ENCODE peak calls at places on chromosomes 12 and 14, in ten cellular contexts. R is upper lobe of right lung, Y is nephron progenitor cell, Q is endodermal cell, E is A549, N is WTC11, L is BE2C, V is neural crest cell, A is transverse colon, H is OCI-LY7. X is an unnamed sample.

GRCh38 chr12:64627781-64628180 is 17.5 kb downstream of the RASSF3 start:
- DNase-seq in R (no peak), Y (no peak), Q (no peak), E (peak; percentile 13), N (no peak), L (no peak), V (no peak), A (no peak), H (no peak), X (no peak)

GRCh38 chr12:4030938-4031702 is 157.9 kb upstream of the PARP11 start:
- DNase-seq in R (peak; percentile 95), Y (peak; percentile 90), Q (peak; percentile 99), E (peak; percentile 96), N (peak; percentile 91), L (no peak), V (peak; percentile 72), A (peak; percentile 92), H (no peak), X (peak; percentile 96)

GRCh38 chr12:131157739-131158138 is 204.0 kb downstream of the ADGRD1 start:
- DNase-seq in R (no peak), Y (no peak), Q (no peak), E (no peak), N (no peak), L (no peak), V (no peak), A (no peak), H (no peak), X (no peak)

GRCh38 chr12:39605996-39606395 is 13.6 kb downstream of the ABCD2 start:
- DNase-seq in R (no peak), Y (no peak), Q (no peak), E (peak; percentile 14), N (no peak), L (no peak), V (no peak), A (no peak), H (no peak), X (no peak)

GRCh38 chr12:870378-870777 is 79.1 kb downstream of the RAD52 start:
- DNase-seq in R (no peak), Y (no peak), Q (no peak), E (no peak), N (no peak), L (no peak), V (no peak), A (no peak), H (no peak), X (no peak)

GRCh38 chr12:50728417-50728816 is 35.5 kb upstream of the ATF1 start:
- DNase-seq in R (no peak), Y (no peak), Q (no peak), E (no peak), N (no peak), L (no peak), V (no peak), A (no peak), H (no peak), X (no peak)

GRCh38 chr12:61808856-61809255 is 451.3 kb upstream of the USP15 start:
- DNase-seq in R (no peak), Y (no peak), Q (no peak), E (no peak), N (no peak), L (no peak), V (no peak), A (no peak), H (no peak), X (no peak)

GRCh38 chr12:132466241-132467188 is 23.4 kb upstream of the FBRSL1 start:
- DNase-seq in R (no peak), Y (no peak), Q (no peak), E (no peak), N (no peak), L (peak; percentile 11), V (no peak), A (no peak), H (no peak), X (peak; percentile 60)

GRCh38 chr14:21723431-21724045 is 49.9 kb upstream of the OR4E1 start:
- DNase-seq in R (no peak), Y (peak; percentile 71), Q (peak; percentile 94), E (peak; percentile 41), N (peak; percentile 84), L (peak; percentile 67), V (peak; percentile 46), A (peak; percentile 17), H (peak; percentile 50), X (no peak)
- TF ChIP-seq CTCF in R (no peak), Y (peak; percentile 58), Q (peak; percentile 86), E (peak; percentile 5), N (peak; percentile 61), L (peak; percentile 69), V (peak; percentile 53), A (no peak), H (peak; percentile 76), X (peak; percentile 25)

DNA sequence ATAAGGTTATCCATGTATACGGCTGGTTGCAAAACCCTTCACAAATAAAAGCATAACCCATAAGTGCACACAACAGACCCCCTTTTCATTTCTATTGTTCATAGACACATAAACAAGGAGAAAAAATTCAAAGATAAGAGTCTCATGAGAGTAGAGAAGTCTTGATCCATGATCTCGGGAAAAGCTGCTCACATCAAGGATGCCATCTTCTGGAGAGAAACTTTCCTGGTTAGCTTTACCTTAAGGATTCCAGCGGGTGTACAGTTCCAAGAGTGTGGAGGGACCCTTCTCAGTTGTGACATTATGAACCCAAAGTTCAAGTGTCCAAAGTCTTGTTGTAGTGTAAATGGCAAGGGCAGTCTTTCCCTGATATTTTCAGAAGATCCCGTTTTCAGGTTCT is 144.5 kb downstream of the LLPH start:
- DNase-seq in R (no peak), Y (no peak), Q (no peak), E (peak; percentile 20), N (no peak), L (no peak), V (no peak), A (no peak), H (no peak), X (no peak)
- TF ChIP-seq CTCF in R (no peak), Y (no peak), Q (no peak), E (peak; percentile 38), N (no peak), L (no peak), V (no peak), A (no peak), H (no peak), X (peak; percentile 57)

GRCh38 chr12:123363743-123364531 is 710 bp downstream of the SBNO1 start:
- DNase-seq in R (peak; percentile 73), Y (peak; percentile 37), Q (peak; percentile 77), E (peak; percentile 52), N (peak; percentile 22), L (peak; percentile 21), V (peak; percentile 5), A (peak; percentile 21), H (peak; percentile 52), X (peak; percentile 83)

GRCh38 chr12:123367511-123367910 is 2.9 kb upstream of the SBNO1 start:
- DNase-seq in R (no peak), Y (no peak), Q (no peak), E (peak; percentile 36), N (no peak), L (no peak), V (no peak), A (no peak), H (no peak), X (no peak)

GRCh38 chr12:123365141-123365917 is 682 bp upstream of the SBNO1 start:
- DNase-seq in R (peak; percentile 99), Y (peak; percentile 97), Q (peak; percentile 100), E (peak; percentile 100), N (peak; percentile 98), L (peak; percentile 99), V (peak; percentile 94), A (peak; percentile 99), H (peak; percentile 100), X (peak; percentile 99)

GRCh38 chr12:123364532-123365140 is at the start of gene SBNO1:
- DNase-seq in R (peak; percentile 95), Y (peak; percentile 90), Q (peak; percentile 97), E (peak; percentile 94), N (peak; percentile 83), L (peak; percentile 92), V (peak; percentile 76), A (peak; percentile 92), H (peak; percentile 95), X (peak; percentile 90)

DNA sequence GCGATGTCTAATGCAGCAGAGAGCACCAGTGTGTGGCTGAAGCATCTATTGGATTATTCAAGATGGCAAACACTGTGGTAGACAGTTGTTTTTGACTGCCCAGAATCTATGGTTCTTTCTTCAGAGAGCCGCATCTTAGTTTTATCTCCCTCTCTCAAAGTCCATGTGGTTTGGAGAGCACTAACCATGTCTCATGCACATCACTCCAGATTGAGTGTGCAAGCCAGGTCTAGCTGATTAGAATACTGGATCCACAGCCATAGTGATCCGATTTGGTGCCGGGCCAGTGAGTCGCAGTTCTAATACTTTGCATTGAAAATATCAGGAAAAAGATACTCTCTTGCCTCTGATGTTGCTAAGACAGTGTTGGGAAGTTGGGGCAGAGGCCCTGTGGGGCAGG is 4.6 kb upstream of the SBNO1 start:
- DNase-seq in R (peak; percentile 3), Y (no peak), Q (no peak), E (no peak), N (no peak), L (no peak), V (no peak), A (no peak), H (no peak), X (no peak)
- TF ChIP-seq CTCF in R (no peak), Y (no peak), Q (no peak), E (no peak), N (no peak), L (no peak), V (no peak), A (no peak), H (no peak), X (no peak)

GRCh38 chr12:25719505-25719904 is 166.4 kb upstream of the LMNTD1 start:
- DNase-seq in R (no peak), Y (no peak), Q (no peak), E (no peak), N (no peak), L (no peak), V (no peak), A (no peak), H (no peak), X (no peak)

GRCh38 chr12:25717552-25717951 is 164.5 kb upstream of the LMNTD1 start:
- DNase-seq in R (no peak), Y (no peak), Q (no peak), E (no peak), N (no peak), L (no peak), V (no peak), A (no peak), H (no peak), X (no peak)

GRCh38 chr12:25715147-25715546 is 162.1 kb upstream of the LMNTD1 start:
- DNase-seq in R (no peak), Y (no peak), Q (no peak), E (no peak), N (no peak), L (no peak), V (no peak), A (no peak), H (no peak), X (no peak)

GRCh38 chr12:25716842-25717241 is 163.8 kb upstream of the LMNTD1 start:
- DNase-seq in R (no peak), Y (no peak), Q (no peak), E (no peak), N (no peak), L (no peak), V (no peak), A (no peak), H (no peak), X (no peak)

DNA sequence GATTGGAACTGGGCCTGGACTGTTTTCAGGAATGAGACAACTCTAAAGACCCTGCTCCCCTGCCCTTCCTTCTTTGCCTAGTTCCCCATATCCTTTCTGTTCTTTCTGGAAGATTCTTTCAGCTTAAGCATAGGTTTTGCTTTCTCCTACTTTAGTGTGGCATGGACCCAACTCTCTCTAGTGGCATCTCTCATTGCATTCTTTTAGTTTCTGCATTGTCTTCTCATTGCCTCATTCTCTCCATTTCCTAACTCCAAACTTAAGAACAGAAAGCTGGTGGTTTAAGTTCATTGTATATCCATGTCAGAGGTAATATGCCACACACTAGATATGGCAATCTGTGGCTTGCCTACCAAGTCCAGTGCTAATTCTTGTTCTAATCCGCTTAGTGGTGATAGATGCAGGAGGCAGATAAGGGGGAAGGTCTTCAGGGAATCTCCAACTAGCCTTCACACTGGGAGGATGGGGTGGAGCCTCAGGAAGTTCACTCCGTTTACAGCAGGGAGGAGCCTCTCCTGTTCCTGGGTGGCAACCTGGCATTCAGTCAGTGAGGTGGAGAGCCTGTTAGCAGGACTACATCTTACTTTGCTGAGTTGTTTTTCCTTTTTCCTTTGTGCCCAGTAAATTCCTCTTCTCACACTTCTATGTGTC is 165.1 kb upstream of the LMNTD1 start:
- DNase-seq in R (no peak), Y (no peak), Q (peak; percentile 72), E (no peak), N (no peak), L (no peak), V (no peak), A (no peak), H (no peak), X (no peak)
- TF ChIP-seq CTCF in R (no peak), Y (no peak), Q (no peak), E (no peak), N (no peak), L (no peak), V (no peak), A (no peak), H (no peak), X (no peak)

X was measured in chondrocyte.